ENCODE peak calls at places on chromosome 14, in five cellular contexts. One of them, this sample, is unnamed.
A peak's percentile ranks its signal among the peaks of the same experiment; 100 is the strongest.

GRCh38 chr14:22532345-22533056 is 56.5 kb downstream of the DAD1 start:
- ATAC-seq in stimulated activated effector memory CD8-positive, alpha-beta T cell treated with anti-CD3 and anti-CD28 coated beads, Interleukin-12 subunit alpha, Interleukin-12 subunit beta, amount 100 ng/mL, for 72 hours: no peak
- ATAC-seq in foreskin keratinocyte: no peak
- ATAC-seq in heart right ventricle: no peak
- ATAC-seq in gastroesophageal sphincter: no peak
- ATAC-seq in this sample: no peak

GRCh38 chr14:69755784-69756183 is 11.2 kb upstream of the SRSF5 start:
- ATAC-seq in stimulated activated effector memory CD8-positive, alpha-beta T cell treated with anti-CD3 and anti-CD28 coated beads, Interleukin-12 subunit alpha, Interleukin-12 subunit beta, amount 100 ng/mL, for 72 hours: no peak
- ATAC-seq in heart right ventricle: no peak
- ATAC-seq in gastroesophageal sphincter: no peak
- ATAC-seq in foreskin keratinocyte: no peak
- ATAC-seq in this sample: no peak

GRCh38 chr14:50312734-50313054 is 570 bp downstream of the DMAC2L start:
- ATAC-seq in foreskin keratinocyte: peak; percentile 36
- ATAC-seq in gastroesophageal sphincter: no peak
- ATAC-seq in heart right ventricle: no peak
- ATAC-seq in stimulated activated effector memory CD8-positive, alpha-beta T cell treated with anti-CD3 and anti-CD28 coated beads, Interleukin-12 subunit alpha, Interleukin-12 subunit beta, amount 100 ng/mL, for 72 hours: peak; percentile 61
- ATAC-seq in this sample: peak; percentile 37

GRCh38 chr14:21073921-21074320 is 3.8 kb downstream of the ARHGEF40 start:
- ATAC-seq in gastroesophageal sphincter: no peak
- ATAC-seq in stimulated activated effector memory CD8-positive, alpha-beta T cell treated with anti-CD3 and anti-CD28 coated beads, Interleukin-12 subunit alpha, Interleukin-12 subunit beta, amount 100 ng/mL, for 72 hours: no peak
- ATAC-seq in foreskin keratinocyte: no peak
- ATAC-seq in heart right ventricle: no peak
- ATAC-seq in this sample: no peak

GRCh38 chr14:55807536-55807935 is 227.5 kb downstream of the KTN1 start:
- ATAC-seq in stimulated activated effector memory CD8-positive, alpha-beta T cell treated with anti-CD3 and anti-CD28 coated beads, Interleukin-12 subunit alpha, Interleukin-12 subunit beta, amount 100 ng/mL, for 72 hours: no peak
- ATAC-seq in heart right ventricle: no peak
- ATAC-seq in foreskin keratinocyte: no peak
- ATAC-seq in gastroesophageal sphincter: peak; percentile 6
- ATAC-seq in this sample: no peak

GRCh38 chr14:50524731-50525510 is 7.4 kb downstream of the MAP4K5 start:
- ATAC-seq in heart right ventricle: no peak
- ATAC-seq in gastroesophageal sphincter: no peak
- ATAC-seq in stimulated activated effector memory CD8-positive, alpha-beta T cell treated with anti-CD3 and anti-CD28 coated beads, Interleukin-12 subunit alpha, Interleukin-12 subunit beta, amount 100 ng/mL, for 72 hours: no peak
- ATAC-seq in foreskin keratinocyte: peak; percentile 34
- ATAC-seq in this sample: no peak

GRCh38 chr14:23831591-23831990 is 122.0 kb upstream of the DHRS4 start:
- ATAC-seq in gastroesophageal sphincter: no peak
- ATAC-seq in foreskin keratinocyte: no peak
- ATAC-seq in stimulated activated effector memory CD8-positive, alpha-beta T cell treated with anti-CD3 and anti-CD28 coated beads, Interleukin-12 subunit alpha, Interleukin-12 subunit beta, amount 100 ng/mL, for 72 hours: peak; percentile 34
- ATAC-seq in heart right ventricle: no peak
- ATAC-seq in this sample: peak; percentile 21

GRCh38 chr14:35419429-35419841 is 14.9 kb upstream of the NFKBIA start:
- ATAC-seq in foreskin keratinocyte: peak; percentile 45
- ATAC-seq in heart right ventricle: no peak
- ATAC-seq in gastroesophageal sphincter: no peak
- ATAC-seq in stimulated activated effector memory CD8-positive, alpha-beta T cell treated with anti-CD3 and anti-CD28 coated beads, Interleukin-12 subunit alpha, Interleukin-12 subunit beta, amount 100 ng/mL, for 72 hours: no peak
- ATAC-seq in this sample: no peak

GRCh38 chr14:29741909-29742401 is 185.7 kb downstream of the PRKD1 start:
- ATAC-seq in heart right ventricle: peak; percentile 88
- ATAC-seq in gastroesophageal sphincter: peak; percentile 66
- ATAC-seq in stimulated activated effector memory CD8-positive, alpha-beta T cell treated with anti-CD3 and anti-CD28 coated beads, Interleukin-12 subunit alpha, Interleukin-12 subunit beta, amount 100 ng/mL, for 72 hours: no peak
- ATAC-seq in foreskin keratinocyte: no peak
- ATAC-seq in this sample: no peak

GRCh38 chr14:67137744-67138371 is 51.4 kb upstream of the GARIN2 start:
- ATAC-seq in stimulated activated effector memory CD8-positive, alpha-beta T cell treated with anti-CD3 and anti-CD28 coated beads, Interleukin-12 subunit alpha, Interleukin-12 subunit beta, amount 100 ng/mL, for 72 hours: no peak
- ATAC-seq in foreskin keratinocyte: peak; percentile 26
- ATAC-seq in gastroesophageal sphincter: no peak
- ATAC-seq in heart right ventricle: no peak
- ATAC-seq in this sample: no peak

GRCh38 chr14:92224348-92224954 is 98.5 kb upstream of the SLC24A4 start:
- ATAC-seq in gastroesophageal sphincter: no peak
- ATAC-seq in heart right ventricle: no peak
- ATAC-seq in stimulated activated effector memory CD8-positive, alpha-beta T cell treated with anti-CD3 and anti-CD28 coated beads, Interleukin-12 subunit alpha, Interleukin-12 subunit beta, amount 100 ng/mL, for 72 hours: peak; percentile 40
- ATAC-seq in foreskin keratinocyte: no peak
- ATAC-seq in this sample: no peak

GRCh38 chr14:68661226-68662225 is 131.3 kb downstream of the ZFP36L1 start:
- ATAC-seq in foreskin keratinocyte: no peak
- ATAC-seq in heart right ventricle: no peak
- ATAC-seq in stimulated activated effector memory CD8-positive, alpha-beta T cell treated with anti-CD3 and anti-CD28 coated beads, Interleukin-12 subunit alpha, Interleukin-12 subunit beta, amount 100 ng/mL, for 72 hours: no peak
- ATAC-seq in gastroesophageal sphincter: no peak
- ATAC-seq in this sample: no peak

GRCh38 chr14:99654235-99655000 is 9.5 kb downstream of the HHIPL1 start:
- ATAC-seq in foreskin keratinocyte: peak; percentile 45
- ATAC-seq in stimulated activated effector memory CD8-positive, alpha-beta T cell treated with anti-CD3 and anti-CD28 coated beads, Interleukin-12 subunit alpha, Interleukin-12 subunit beta, amount 100 ng/mL, for 72 hours: no peak
- ATAC-seq in gastroesophageal sphincter: peak; percentile 80
- ATAC-seq in heart right ventricle: peak; percentile 43
- ATAC-seq in this sample: no peak

GRCh38 chr14:20556500-20557211 is 4.2 kb downstream of the RNASE9 start:
- ATAC-seq in stimulated activated effector memory CD8-positive, alpha-beta T cell treated with anti-CD3 and anti-CD28 coated beads, Interleukin-12 subunit alpha, Interleukin-12 subunit beta, amount 100 ng/mL, for 72 hours: no peak
- ATAC-seq in gastroesophageal sphincter: no peak
- ATAC-seq in heart right ventricle: no peak
- ATAC-seq in foreskin keratinocyte: no peak
- ATAC-seq in this sample: no peak

GRCh38 chr14:100384277-100384676 is 61.1 kb downstream of the SLC25A47 start:
- ATAC-seq in stimulated activated effector memory CD8-positive, alpha-beta T cell treated with anti-CD3 and anti-CD28 coated beads, Interleukin-12 subunit alpha, Interleukin-12 subunit beta, amount 100 ng/mL, for 72 hours: no peak
- ATAC-seq in foreskin keratinocyte: no peak
- ATAC-seq in heart right ventricle: no peak
- ATAC-seq in gastroesophageal sphincter: no peak
- ATAC-seq in this sample: no peak

This sample was measured in activated T-helper 17 cell treated with anti-CD3 and anti-CD28 coated beads, Interleukin-2, amount 50 U/mL, for 72 hours.